ENCODE peak calls at places on chromosomes 5 and 9, in ten cellular contexts. V is body of pancreas; Z is right cardiac atrium; H is right atrium auricular region; N is dorsolateral prefrontal cortex; O is spleen; W is astrocyte; A is Peyer's patch; K is uterus; T is CD8-positive, alpha-beta memory T cell. J is an unnamed sample.

GRCh38 chr5:9284781-9285307 is 261.0 kb downstream of the SEMA5A start:
- DNase-seq in H (no peak), T (no peak), V (no peak), K (peak; percentile 43), W (no peak), A (no peak), O (no peak), Z (peak; percentile 61), N (no peak), J (no peak)

GRCh38 chr5:73355083-73355482 is 93.5 kb downstream of the FOXD1 start:
- DNase-seq in O (no peak), W (peak; percentile 34), T (no peak), V (no peak), A (no peak), N (no peak), H (no peak), Z (no peak), K (no peak), J (no peak)

GRCh38 chr9:76135902-76136301 is 245.4 kb downstream of the PCSK5 start:
- DNase-seq in Z (no peak), N (no peak), O (no peak), W (no peak), A (no peak), T (no peak), K (no peak), V (no peak), H (no peak), J (no peak)

GRCh38 chr9:136013524-136014034 is 52.4 kb upstream of the UBAC1 start:
- DNase-seq in K (no peak), O (peak; percentile 47), Z (peak; percentile 30), N (peak; percentile 35), T (no peak), V (no peak), A (no peak), W (no peak), H (no peak), J (no peak)

GRCh38 chr5:159452480-159453167 is 122.3 kb upstream of the IL12B start:
- DNase-seq in Z (no peak), O (no peak), K (no peak), W (no peak), V (no peak), H (no peak), T (no peak), N (no peak), A (no peak), J (no peak)

GRCh38 chr5:60821488-60822284 is 22.4 kb downstream of the ELOVL7 start:
- DNase-seq in T (no peak), W (no peak), A (no peak), Z (no peak), K (no peak), V (no peak), O (no peak), H (no peak), N (no peak), J (no peak)

GRCh38 chr5:156581725-156582124 is 254.8 kb downstream of the SGCD start:
- DNase-seq in K (no peak), V (no peak), W (no peak), H (no peak), O (no peak), N (no peak), T (no peak), A (no peak), Z (no peak), J (no peak)

GRCh38 chr9:3809724-3810123 is 283.9 kb upstream of the RFX3 start:
- DNase-seq in K (no peak), T (no peak), H (no peak), W (no peak), O (no peak), Z (no peak), N (no peak), V (no peak), A (no peak), J (no peak)

GRCh38 chr9:127785933-127786772 is at the start of gene CDK9:
- DNase-seq in H (peak; percentile 90), O (peak; percentile 97), V (peak; percentile 93), N (peak; percentile 89), A (peak; percentile 96), K (peak; percentile 93), Z (peak; percentile 96), T (peak; percentile 88), W (peak; percentile 70), J (peak; percentile 89)

GRCh38 chr9:37953775-37954437 is 50.0 kb upstream of the SLC25A51 start:
- DNase-seq in H (peak; percentile 70), N (no peak), T (no peak), V (peak; percentile 72), A (no peak), Z (peak; percentile 56), O (peak; percentile 60), W (peak; percentile 99), K (peak; percentile 75), J (no peak)

GRCh38 chr9:113179839-113180238 is 29.0 kb downstream of the SLC31A2 start:
- DNase-seq in T (no peak), K (no peak), A (no peak), W (no peak), Z (no peak), H (no peak), O (no peak), V (no peak), N (no peak), J (no peak)

GRCh38 chr9:32486839-32487562 is 39.0 kb downstream of the RIGI start:
- DNase-seq in N (no peak), H (no peak), V (no peak), A (no peak), Z (no peak), K (no peak), W (peak; percentile 17), O (no peak), T (no peak), J (no peak)

GRCh38 chr9:100322954-100323536 is 29.7 kb downstream of the TEX10 start:
- DNase-seq in W (peak; percentile 23), Z (peak; percentile 53), V (peak; percentile 15), T (no peak), A (peak; percentile 60), K (no peak), O (no peak), N (no peak), H (no peak), J (peak; percentile 48)

GRCh38 chr5:777756-778161 is 6.8 kb downstream of the ZDHHC11B start:
- DNase-seq in A (no peak), T (no peak), O (peak; percentile 66), K (peak; percentile 24), Z (peak; percentile 40), V (no peak), W (no peak), H (peak; percentile 56), N (no peak), J (no peak)

GRCh38 chr5:775960-776861 is 8.3 kb downstream of the ZDHHC11B start:
- DNase-seq in Z (peak; percentile 43), W (no peak), O (peak; percentile 57), H (no peak), A (no peak), V (no peak), T (no peak), K (no peak), N (no peak), J (no peak)

GRCh38 chr5:776862-777711 is 7.4 kb downstream of the ZDHHC11B start:
- DNase-seq in N (peak; percentile 45), V (no peak), O (peak; percentile 51), T (no peak), H (no peak), W (no peak), A (no peak), Z (peak; percentile 73), K (no peak), J (no peak)

DNA sequence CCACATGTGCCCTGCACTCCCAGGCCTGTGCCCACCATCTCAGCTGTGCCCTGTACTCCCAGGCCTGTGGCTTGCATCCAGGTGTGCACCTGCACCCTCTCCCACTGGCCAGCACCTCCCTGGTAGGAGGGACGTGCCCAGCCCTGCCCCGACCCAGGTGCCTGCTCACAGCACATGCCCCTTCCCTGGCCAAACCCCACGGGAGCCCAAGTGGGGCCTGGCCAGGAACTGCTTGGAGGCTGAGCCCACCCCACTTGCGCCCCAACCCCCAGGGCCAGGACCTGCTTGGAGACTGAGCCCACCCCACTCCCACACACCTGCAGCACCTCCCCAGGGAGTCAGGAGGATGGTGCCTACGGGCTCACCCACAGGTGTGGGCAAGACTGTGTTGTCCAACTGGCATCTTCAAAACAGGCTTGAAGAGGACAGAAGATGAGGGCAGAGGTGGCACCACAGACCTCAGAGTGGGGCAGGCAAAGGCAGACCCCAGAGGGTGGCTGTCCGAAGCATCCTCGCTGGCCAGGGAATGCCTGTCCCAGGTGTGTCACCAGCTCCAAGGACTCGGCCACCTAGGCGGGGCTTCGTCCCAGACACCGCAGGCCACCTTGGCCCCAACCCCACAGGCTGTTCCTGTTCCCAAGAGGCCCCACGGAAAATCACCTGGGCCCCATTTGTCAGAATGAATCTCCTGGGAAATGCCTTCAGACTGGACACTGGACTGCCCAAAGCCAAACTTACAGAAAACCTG is 10.8 kb downstream of the ZDHHC11B start:
- DNase-seq in H (no peak), T (no peak), O (peak; percentile 68), W (no peak), N (no peak), V (peak; percentile 87), Z (no peak), K (no peak), A (no peak), J (no peak)
- H3K27me3 ChIP-seq in H (no peaks in the 10 kb centered on the region), T (no peaks in the 10 kb centered on the region), O (no peaks in the 10 kb centered on the region), W (peaks cover 6% of the 10 kb centered on the region), N (no peaks in the 10 kb centered on the region), V (no peaks in the 10 kb centered on the region), Z (no peaks in the 10 kb centered on the region), K (no peaks in the 10 kb centered on the region), A (no peaks in the 10 kb centered on the region), J (no peaks in the 10 kb centered on the region)

GRCh38 chr9:134276463-134277245 is 49.6 kb upstream of the RXRA start:
- DNase-seq in V (no peak), O (no peak), A (no peak), Z (no peak), T (no peak), W (no peak), H (no peak), K (no peak), N (no peak), J (no peak)
- H3K27me3 ChIP-seq in V (no peaks in the 10 kb centered on the region), O (peaks cover 57% of the 10 kb centered on the region), A (no peaks in the 10 kb centered on the region), Z (no peaks in the 10 kb centered on the region), T (peaks cover 4% of the 10 kb centered on the region), W (peaks cover 16% of the 10 kb centered on the region), H (no peaks in the 10 kb centered on the region), K (no peaks in the 10 kb centered on the region), N (no peaks in the 10 kb centered on the region), J (no peaks in the 10 kb centered on the region)

DNA sequence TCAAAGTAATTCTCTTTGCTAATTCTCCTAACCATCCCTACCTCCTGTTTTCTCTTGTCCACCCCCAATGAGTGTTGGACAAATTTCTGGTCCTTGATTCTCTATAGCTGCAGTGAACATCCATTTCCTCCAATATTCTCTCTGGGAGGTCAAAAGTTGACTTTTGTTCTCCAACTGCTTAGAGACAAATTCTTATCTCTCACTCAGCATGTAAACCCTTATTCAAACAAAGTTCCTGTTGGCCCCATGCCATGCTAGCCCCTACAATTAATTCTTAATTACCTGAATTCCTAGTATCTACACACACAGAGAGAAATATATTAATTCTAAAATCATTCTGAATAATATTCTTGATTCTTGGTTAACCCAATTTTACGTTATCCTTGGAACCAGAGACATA is 472.9 kb upstream of the ACTBL2 start:
- DNase-seq in A (no peak), N (no peak), Z (no peak), H (no peak), V (no peak), K (no peak), O (no peak), W (no peak), T (no peak), J (no peak)
- H3K27me3 ChIP-seq in A (no peaks in the 10 kb centered on the region), N (no peaks in the 10 kb centered on the region), Z (no peaks in the 10 kb centered on the region), H (no peaks in the 10 kb centered on the region), V (no peaks in the 10 kb centered on the region), K (no peaks in the 10 kb centered on the region), O (no peaks in the 10 kb centered on the region), W (no peaks in the 10 kb centered on the region), T (no peaks in the 10 kb centered on the region), J (no peaks in the 10 kb centered on the region)

GRCh38 chr9:122228906-122229837 is at the start of gene LHX6:
- DNase-seq in W (peak; percentile 22), T (no peak), H (peak; percentile 44), K (no peak), O (no peak), V (no peak), Z (peak; percentile 47), A (no peak), N (no peak), J (no peak)
- H3K27me3 ChIP-seq in W (peaks cover 72% of the 10 kb centered on the region), T (peaks cover 20% of the 10 kb centered on the region), H (peaks cover 29% of the 10 kb centered on the region), K (peaks cover 34% of the 10 kb centered on the region), O (peaks cover 83% of the 10 kb centered on the region), V (peaks cover 39% of the 10 kb centered on the region), Z (no peaks in the 10 kb centered on the region), A (peaks cover 46% of the 10 kb centered on the region), N (peaks cover 63% of the 10 kb centered on the region), J (peaks cover 33% of the 10 kb centered on the region)

J was measured in thyroid gland.